ENCODE peak calls at places on chromosomes 3 and 15, in four cellular contexts. G, A, Q and Y are unnamed samples.

GRCh38 chr3:56787784-56788256 is 13.9 kb downstream of the ARHGEF3 start:
- DNase-seq in G (no peak), A (no peak), Q (no peak), Y (no peak)

GRCh38 chr3:135176881-135177280 is 381.8 kb downstream of the EPHB1 start:
- DNase-seq in G (no peak), A (no peak), Q (no peak), Y (no peak)

GRCh38 chr3:30012941-30013543 is 593.4 kb upstream of the TGFBR2 start:
- DNase-seq in G (peak; percentile 31), A (peak; percentile 2), Q (peak; percentile 76), Y (peak; percentile 55)

GRCh38 chr3:110243081-110243480 is 828.5 kb upstream of the NECTIN3 start:
- DNase-seq in G (no peak), A (no peak), Q (no peak), Y (no peak)

GRCh38 chr3:13884851-13885703 is 5.2 kb upstream of the WNT7A start:
- DNase-seq in G (peak; percentile 78), A (no peak), Q (no peak), Y (peak; percentile 72)

GRCh38 chr15:85463273-85463937 is 83.0 kb downstream of the AKAP13 start:
- DNase-seq in G (no peak), A (no peak), Q (no peak), Y (no peak)

GRCh38 chr3:42180901-42181300 is 85.1 kb downstream of the CCK start:
- DNase-seq in G (no peak), A (no peak), Q (no peak), Y (no peak)

GRCh38 chr15:66080791-66081475 is 172.6 kb downstream of the MEGF11 start:
- DNase-seq in G (peak; percentile 17), A (no peak), Q (no peak), Y (no peak)

GRCh38 chr3:43960448-43960840 is 269.7 kb downstream of the ABHD5 start:
- DNase-seq in G (peak; percentile 22), A (no peak), Q (no peak), Y (no peak)

GRCh38 chr3:15297592-15298350 is 34.6 kb downstream of the SH3BP5 start:
- DNase-seq in G (peak; percentile 87), A (no peak), Q (no peak), Y (no peak)

GRCh38 chr3:179446501-179446900 is 4.8 kb downstream of the GNB4 start:
- DNase-seq in G (no peak), A (no peak), Q (peak; percentile 73), Y (no peak)

GRCh38 chr3:123758081-123758564 is 126.0 kb downstream of the MYLK start:
- DNase-seq in G (no peak), A (no peak), Q (no peak), Y (peak; percentile 81)

GRCh38 chr3:184656991-184657669 is 54.7 kb downstream of the MAGEF1 start:
- DNase-seq in G (no peak), A (peak; percentile 98), Q (no peak), Y (no peak)

GRCh38 chr3:158791259-158791920 is 10.5 kb upstream of the MFSD1 start:
- DNase-seq in G (peak; percentile 60), A (no peak), Q (peak; percentile 71), Y (peak; percentile 64)

GRCh38 chr3:140896997-140897396 is 44.6 kb upstream of the SLC25A36 start:
- DNase-seq in G (no peak), A (no peak), Q (no peak), Y (no peak)

GRCh38 chr3:12363397-12364195 is 74.7 kb downstream of the PPARG start:
- DNase-seq in G (no peak), A (no peak), Q (no peak), Y (no peak)

GRCh38 chr3:76010252-76010651 is 224.9 kb upstream of the ZNF717 start:
- DNase-seq in G (no peak), A (no peak), Q (no peak), Y (no peak)

GRCh38 chr3:195896361-195897080 is 11.8 kb downstream of the TNK2 start:
- DNase-seq in G (peak; percentile 62), A (no peak), Q (peak; percentile 88), Y (peak; percentile 49)

GRCh38 chr15:69164807-69165636 is 4.6 kb downstream of the GLCE start:
- DNase-seq in G (no peak), A (no peak), Q (peak; percentile 70), Y (no peak)

GRCh38 chr3:105744202-105744601 is 124.6 kb downstream of the CBLB start:
- DNase-seq in G (no peak), A (no peak), Q (no peak), Y (peak; percentile 31)

GRCh38 chr15:41055706-41056105 is 60.4 kb downstream of the INO80 start:
- DNase-seq in G (no peak), A (no peak), Q (no peak), Y (no peak)

GRCh38 chr15:41051139-41051538 is 64.9 kb downstream of the INO80 start:
- DNase-seq in G (no peak), A (no peak), Q (no peak), Y (no peak)

GRCh38 chr15:41061667-41062066 is 54.4 kb downstream of the INO80 start:
- DNase-seq in G (no peak), A (no peak), Q (no peak), Y (no peak)

GRCh38 chr15:41056810-41057209 is 59.3 kb downstream of the INO80 start:
- DNase-seq in G (no peak), A (no peak), Q (no peak), Y (no peak)
- H2AFZ ChIP-seq in G (no peak overlapping the region), A (no peak overlapping the region), Q (no peak overlapping the region), Y (no peak overlapping the region)

GRCh38 chr3:127496256-127496655 is 94.3 kb downstream of the TPRA1 start:
- DNase-seq in G (no peak), A (no peak), Q (no peak), Y (no peak)
- H3K27me3 ChIP-seq in G (no peaks in the 10 kb centered on the region), A (peaks cover 8% of the 10 kb centered on the region), Q (no peaks in the 10 kb centered on the region), Y (peaks cover 28% of the 10 kb centered on the region)

GRCh38 chr15:30926161-30926560 is 22.4 kb downstream of the FAN1 start:
- DNase-seq in G (no peak), A (no peak), Q (no peak), Y (no peak)
- H3K4me3 ChIP-seq in G (no peak overlapping the region), A (no peak overlapping the region), Q (no peak overlapping the region), Y (no peak overlapping the region)

GRCh38 chr3:5485427-5485826 is 297.9 kb downstream of the EDEM1 start:
- DNase-seq in G (no peak), A (no peak), Q (no peak), Y (no peak)
- H2AFZ ChIP-seq in G (peak overlapping the region; percentile 33), A (no peak overlapping the region), Q (no peak overlapping the region), Y (no peak overlapping the region)

DNA sequence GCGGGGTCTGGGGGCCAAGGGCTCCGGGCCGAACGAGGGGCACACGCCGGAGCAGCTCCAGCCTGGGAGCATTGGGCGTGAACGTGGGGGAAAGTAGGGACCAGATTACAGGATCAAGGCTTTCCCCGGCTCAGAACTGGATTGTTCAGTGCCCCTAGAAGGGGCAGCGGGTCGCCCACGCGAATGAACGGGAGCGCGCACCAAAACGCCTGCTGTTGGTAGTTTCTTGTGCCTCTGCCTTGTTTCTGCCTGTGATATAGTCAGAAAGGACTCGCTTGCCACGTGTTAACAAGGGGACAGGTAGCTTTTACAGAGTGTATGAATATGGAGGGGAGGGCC is 1.1 kb downstream of the CASR start:
- DNase-seq in G (no peak), A (no peak), Q (no peak), Y (no peak)
- H3K27me3 ChIP-seq in G (peaks cover 11% of the 10 kb centered on the region), A (peaks cover 46% of the 10 kb centered on the region), Q (peaks cover 38% of the 10 kb centered on the region), Y (peaks cover 32% of the 10 kb centered on the region)